ENCODE peak calls at places on chromosomes 5 and 9, in eight cellular contexts. One of them, this sample, is unnamed. For H3K9me3 and H3K4me1, the result is how much of the 10 kb centered on the place peaks cover.

GRCh38 chr9:110111868-110112267 is 96.1 kb downstream of the C9orf152 start:
- DNase-seq in cardiac muscle cell: no peak
- DNase-seq in aorta: no peak
- DNase-seq in psoas muscle: no peak
- DNase-seq in neural progenitor cell: no peak
- DNase-seq in CD8-positive, alpha-beta T cell: no peak
- DNase-seq in A549: no peak
- DNase-seq in PC-9: no peak
- DNase-seq in this sample: no peak

GRCh38 chr5:122500245-122501086 is 188.4 kb downstream of the SNCAIP start:
- DNase-seq in A549: peak
- DNase-seq in neural progenitor cell: peak
- DNase-seq in psoas muscle: peak
- DNase-seq in PC-9: peak
- DNase-seq in CD8-positive, alpha-beta T cell: no peak
- DNase-seq in cardiac muscle cell: peak
- DNase-seq in aorta: no peak
- DNase-seq in this sample: peak

GRCh38 chr5:1178529-1179382 is 22.6 kb upstream of the SLC6A19 start:
- DNase-seq in CD8-positive, alpha-beta T cell: no peak
- DNase-seq in psoas muscle: no peak
- DNase-seq in PC-9: no peak
- DNase-seq in neural progenitor cell: no peak
- DNase-seq in aorta: no peak
- DNase-seq in cardiac muscle cell: no peak
- DNase-seq in A549: no peak
- DNase-seq in this sample: no peak

GRCh38 chr9:120937127-120937526 is 10.5 kb upstream of the TRAF1 start:
- DNase-seq in A549: no peak
- DNase-seq in CD8-positive, alpha-beta T cell: no peak
- DNase-seq in aorta: no peak
- DNase-seq in cardiac muscle cell: peak
- DNase-seq in psoas muscle: peak
- DNase-seq in PC-9: no peak
- DNase-seq in neural progenitor cell: no peak
- DNase-seq in this sample: no peak

GRCh38 chr9:100756217-100756616 is 178.3 kb downstream of the CAVIN4 start:
- DNase-seq in A549: no peak
- DNase-seq in PC-9: no peak
- DNase-seq in CD8-positive, alpha-beta T cell: no peak
- DNase-seq in psoas muscle: no peak
- DNase-seq in neural progenitor cell: no peak
- DNase-seq in aorta: no peak
- DNase-seq in cardiac muscle cell: no peak
- DNase-seq in this sample: no peak

GRCh38 chr9:120393386-120394057 is 186.4 kb downstream of the CDK5RAP2 start:
- DNase-seq in cardiac muscle cell: peak
- DNase-seq in PC-9: no peak
- DNase-seq in A549: no peak
- DNase-seq in CD8-positive, alpha-beta T cell: no peak
- DNase-seq in psoas muscle: no peak
- DNase-seq in neural progenitor cell: no peak
- DNase-seq in aorta: no peak
- DNase-seq in this sample: no peak

GRCh38 chr5:133440467-133441115 is 171.8 kb downstream of the FSTL4 start:
- DNase-seq in aorta: no peak
- DNase-seq in cardiac muscle cell: no peak
- DNase-seq in A549: no peak
- DNase-seq in psoas muscle: peak
- DNase-seq in neural progenitor cell: no peak
- DNase-seq in CD8-positive, alpha-beta T cell: no peak
- DNase-seq in PC-9: no peak
- DNase-seq in this sample: no peak

GRCh38 chr9:86491634-86492266 is 137.5 kb upstream of the TUT7 start:
- DNase-seq in CD8-positive, alpha-beta T cell: no peak
- DNase-seq in psoas muscle: no peak
- DNase-seq in neural progenitor cell: no peak
- DNase-seq in PC-9: no peak
- DNase-seq in cardiac muscle cell: no peak
- DNase-seq in A549: no peak
- DNase-seq in aorta: no peak
- DNase-seq in this sample: no peak

GRCh38 chr5:44499381-44499780 is 110.2 kb upstream of the FGF10 start:
- DNase-seq in CD8-positive, alpha-beta T cell: no peak
- DNase-seq in neural progenitor cell: no peak
- DNase-seq in PC-9: no peak
- DNase-seq in aorta: no peak
- DNase-seq in cardiac muscle cell: no peak
- DNase-seq in psoas muscle: no peak
- DNase-seq in A549: no peak
- DNase-seq in this sample: no peak

GRCh38 chr5:109983135-109983534 is 293.4 kb downstream of the MAN2A1 start:
- DNase-seq in psoas muscle: no peak
- DNase-seq in neural progenitor cell: no peak
- DNase-seq in PC-9: no peak
- DNase-seq in aorta: no peak
- DNase-seq in A549: no peak
- DNase-seq in cardiac muscle cell: peak
- DNase-seq in CD8-positive, alpha-beta T cell: no peak
- DNase-seq in this sample: no peak

GRCh38 chr9:6660512-6660911 is 15.0 kb upstream of the GLDC start:
- DNase-seq in aorta: no peak
- DNase-seq in neural progenitor cell: no peak
- DNase-seq in A549: no peak
- DNase-seq in cardiac muscle cell: no peak
- DNase-seq in PC-9: no peak
- DNase-seq in CD8-positive, alpha-beta T cell: no peak
- DNase-seq in psoas muscle: no peak
- DNase-seq in this sample: no peak

GRCh38 chr9:87550253-87550954 is 52.7 kb downstream of the DAPK1 start:
- DNase-seq in cardiac muscle cell: no peak
- DNase-seq in neural progenitor cell: no peak
- DNase-seq in A549: no peak
- DNase-seq in psoas muscle: no peak
- DNase-seq in CD8-positive, alpha-beta T cell: no peak
- DNase-seq in PC-9: no peak
- DNase-seq in aorta: no peak
- DNase-seq in this sample: no peak

GRCh38 chr9:90333226-90333625 is 309.4 kb downstream of the DIRAS2 start:
- DNase-seq in neural progenitor cell: no peak
- DNase-seq in psoas muscle: no peak
- DNase-seq in A549: no peak
- DNase-seq in aorta: no peak
- DNase-seq in cardiac muscle cell: peak
- DNase-seq in CD8-positive, alpha-beta T cell: no peak
- DNase-seq in PC-9: no peak
- DNase-seq in this sample: no peak

GRCh38 chr9:113042884-113043657 is 13.5 kb downstream of the ZFP37 start:
- DNase-seq in CD8-positive, alpha-beta T cell: no peak
- DNase-seq in PC-9: no peak
- DNase-seq in cardiac muscle cell: peak
- DNase-seq in A549: peak
- DNase-seq in aorta: no peak
- DNase-seq in neural progenitor cell: no peak
- DNase-seq in psoas muscle: no peak
- DNase-seq in this sample: no peak
- H3K9me3 ChIP-seq in CD8-positive, alpha-beta T cell: half or more
- H3K9me3 ChIP-seq in PC-9: under half
- H3K9me3 ChIP-seq in cardiac muscle cell: under half
- H3K9me3 ChIP-seq in A549: half or more
- H3K9me3 ChIP-seq in aorta: under half
- H3K9me3 ChIP-seq in neural progenitor cell: half or more
- H3K9me3 ChIP-seq in psoas muscle: half or more
- H3K9me3 ChIP-seq in this sample: under half

DNA sequence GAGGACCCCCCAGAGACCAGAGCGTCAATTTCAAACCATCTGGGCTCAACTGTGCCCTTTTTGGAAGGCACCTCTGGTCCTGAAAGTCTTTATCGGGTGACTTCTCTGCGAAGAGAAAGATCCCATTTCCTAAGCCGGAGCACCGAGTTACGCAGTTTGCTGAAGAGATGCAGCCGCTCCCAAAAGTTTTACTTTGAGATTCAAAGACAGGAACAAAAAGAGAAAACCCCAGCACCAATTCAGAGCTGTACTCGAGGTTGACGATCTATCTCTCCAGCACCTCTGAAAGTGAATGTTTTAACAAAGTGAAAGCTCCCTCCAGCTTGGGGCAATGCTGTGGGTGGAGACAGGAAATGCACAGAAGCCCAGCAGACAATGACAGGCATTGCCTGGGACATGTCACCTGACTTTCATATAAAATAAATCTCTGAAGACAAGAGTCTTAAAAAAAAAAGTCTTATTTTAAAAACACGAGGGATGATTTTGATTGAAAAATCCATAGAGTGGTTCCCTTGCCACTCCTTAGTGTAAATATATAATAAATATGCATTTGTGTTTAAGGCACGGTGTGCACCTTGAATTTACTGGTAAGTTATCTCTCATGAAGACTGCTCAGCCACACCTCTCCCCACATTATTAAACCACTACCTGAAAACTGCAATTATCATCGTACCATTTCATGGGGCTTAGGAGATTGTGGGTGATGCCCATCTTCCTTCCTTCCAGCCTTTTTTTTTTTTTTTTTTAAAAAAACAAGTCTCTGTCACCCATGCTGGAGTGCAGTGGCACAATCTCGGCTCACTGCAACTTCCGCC is 79.9 kb downstream of the FNBP1 start:
- DNase-seq in psoas muscle: no peak
- DNase-seq in PC-9: peak
- DNase-seq in A549: no peak
- DNase-seq in aorta: no peak
- DNase-seq in CD8-positive, alpha-beta T cell: peak
- DNase-seq in neural progenitor cell: peak
- DNase-seq in cardiac muscle cell: peak
- DNase-seq in this sample: peak
- H3K4me3 ChIP-seq in psoas muscle: peak
- H3K4me3 ChIP-seq in PC-9: no peak
- H3K4me3 ChIP-seq in A549: no peak
- H3K4me3 ChIP-seq in aorta: peak
- H3K4me3 ChIP-seq in CD8-positive, alpha-beta T cell: peak
- H3K4me3 ChIP-seq in neural progenitor cell: peak
- H3K4me3 ChIP-seq in cardiac muscle cell: no peak
- H3K4me3 ChIP-seq in this sample: peak

GRCh38 chr9:33163433-33164137 is 3.6 kb downstream of the B4GALT1 start:
- DNase-seq in cardiac muscle cell: no peak
- DNase-seq in A549: no peak
- DNase-seq in neural progenitor cell: no peak
- DNase-seq in aorta: no peak
- DNase-seq in psoas muscle: no peak
- DNase-seq in PC-9: no peak
- DNase-seq in CD8-positive, alpha-beta T cell: no peak
- DNase-seq in this sample: no peak

GRCh38 chr9:33167084-33167948 is at the start of gene B4GALT1:
- DNase-seq in neural progenitor cell: peak
- DNase-seq in A549: peak
- DNase-seq in PC-9: peak
- DNase-seq in aorta: peak
- DNase-seq in CD8-positive, alpha-beta T cell: peak
- DNase-seq in psoas muscle: peak
- DNase-seq in cardiac muscle cell: peak
- DNase-seq in this sample: peak

GRCh38 chr9:33164138-33164809 is 2.9 kb downstream of the B4GALT1 start:
- DNase-seq in neural progenitor cell: no peak
- DNase-seq in cardiac muscle cell: peak
- DNase-seq in PC-9: no peak
- DNase-seq in psoas muscle: no peak
- DNase-seq in CD8-positive, alpha-beta T cell: peak
- DNase-seq in A549: no peak
- DNase-seq in aorta: no peak
- DNase-seq in this sample: no peak

GRCh38 chr9:33166263-33167083 is 663 bp downstream of the B4GALT1 start:
- DNase-seq in aorta: peak
- DNase-seq in neural progenitor cell: peak
- DNase-seq in A549: no peak
- DNase-seq in psoas muscle: peak
- DNase-seq in CD8-positive, alpha-beta T cell: no peak
- DNase-seq in cardiac muscle cell: peak
- DNase-seq in PC-9: no peak
- DNase-seq in this sample: peak

GRCh38 chr9:33165263-33166151 is 1.6 kb downstream of the B4GALT1 start:
- DNase-seq in CD8-positive, alpha-beta T cell: no peak
- DNase-seq in aorta: no peak
- DNase-seq in A549: peak
- DNase-seq in PC-9: no peak
- DNase-seq in psoas muscle: no peak
- DNase-seq in neural progenitor cell: no peak
- DNase-seq in cardiac muscle cell: peak
- DNase-seq in this sample: peak
- H3K4me1 ChIP-seq in CD8-positive, alpha-beta T cell: half or more
- H3K4me1 ChIP-seq in aorta: under half
- H3K4me1 ChIP-seq in A549: under half
- H3K4me1 ChIP-seq in PC-9: half or more
- H3K4me1 ChIP-seq in psoas muscle: half or more
- H3K4me1 ChIP-seq in neural progenitor cell: under half
- H3K4me1 ChIP-seq in cardiac muscle cell: half or more
- H3K4me1 ChIP-seq in this sample: under half

DNA sequence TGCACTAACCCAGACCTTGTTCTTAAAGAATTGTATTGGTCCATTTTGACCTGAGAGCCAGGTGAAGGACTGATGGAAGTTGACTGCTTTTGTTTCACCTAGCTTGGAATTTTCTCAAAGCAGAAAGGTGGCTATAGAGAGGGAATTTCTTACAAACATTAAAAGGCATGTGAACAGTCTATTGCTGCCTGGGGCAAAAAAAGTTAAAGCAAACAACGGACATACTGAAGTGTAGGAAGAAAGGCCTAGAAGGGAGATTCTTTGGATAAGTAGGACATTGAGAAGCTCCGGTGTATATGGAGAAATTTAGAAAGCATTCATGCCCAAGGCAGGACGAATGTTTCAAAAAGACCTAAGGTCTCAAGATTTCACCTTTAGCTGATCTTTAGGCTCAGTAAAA is 11.7 kb downstream of the CATSPER3 start:
- DNase-seq in cardiac muscle cell: no peak
- DNase-seq in CD8-positive, alpha-beta T cell: no peak
- DNase-seq in PC-9: no peak
- DNase-seq in psoas muscle: no peak
- DNase-seq in A549: no peak
- DNase-seq in neural progenitor cell: no peak
- DNase-seq in aorta: no peak
- DNase-seq in this sample: no peak
- H3K9me3 ChIP-seq in cardiac muscle cell: under half
- H3K9me3 ChIP-seq in CD8-positive, alpha-beta T cell: under half
- H3K9me3 ChIP-seq in PC-9: under half
- H3K9me3 ChIP-seq in psoas muscle: under half
- H3K9me3 ChIP-seq in A549: under half
- H3K9me3 ChIP-seq in neural progenitor cell: under half
- H3K9me3 ChIP-seq in aorta: under half
- H3K9me3 ChIP-seq in this sample: under half

GRCh38 chr5:57179262-57179960 is 5.6 kb downstream of the GPBP1 start:
- DNase-seq in aorta: no peak
- DNase-seq in A549: no peak
- DNase-seq in cardiac muscle cell: no peak
- DNase-seq in psoas muscle: no peak
- DNase-seq in neural progenitor cell: no peak
- DNase-seq in PC-9: no peak
- DNase-seq in CD8-positive, alpha-beta T cell: no peak
- DNase-seq in this sample: no peak
- H3K4me3 ChIP-seq in aorta: peak
- H3K4me3 ChIP-seq in A549: no peak
- H3K4me3 ChIP-seq in cardiac muscle cell: peak
- H3K4me3 ChIP-seq in psoas muscle: peak
- H3K4me3 ChIP-seq in neural progenitor cell: peak
- H3K4me3 ChIP-seq in PC-9: peak
- H3K4me3 ChIP-seq in CD8-positive, alpha-beta T cell: peak
- H3K4me3 ChIP-seq in this sample: peak

This sample was measured in HAP-1.